ENCODE peak calls at places on chromosomes 7 and 10, in nine cellular contexts. One of them, this sample, is unnamed. For H3K27me3, the result is how much of the 10 kb centered on the place peaks cover.

GRCh38 chr10:119104653-119105024 is 726 bp downstream of the DENND10 start:
- DNase-seq in brain microvascular endothelial cell: no peak
- DNase-seq in mammary epithelial cell: peak
- DNase-seq in heart left ventricle: no peak
- DNase-seq in GM12878: no peak
- DNase-seq in prostate gland: no peak
- DNase-seq in transverse colon: peak
- DNase-seq in colonic mucosa: peak
- DNase-seq in H9: peak
- DNase-seq in this sample: peak

GRCh38 chr10:58299580-58299979 is 30.6 kb downstream of the CISD1 start:
- DNase-seq in brain microvascular endothelial cell: peak
- DNase-seq in mammary epithelial cell: no peak
- DNase-seq in heart left ventricle: peak
- DNase-seq in GM12878: no peak
- DNase-seq in prostate gland: peak
- DNase-seq in transverse colon: peak
- DNase-seq in colonic mucosa: peak
- DNase-seq in H9: peak
- DNase-seq in this sample: peak

GRCh38 chr10:75350791-75351190 is 50.8 kb downstream of the ZNF503 start:
- DNase-seq in brain microvascular endothelial cell: peak
- DNase-seq in mammary epithelial cell: peak
- DNase-seq in heart left ventricle: no peak
- DNase-seq in GM12878: no peak
- DNase-seq in prostate gland: no peak
- DNase-seq in transverse colon: no peak
- DNase-seq in colonic mucosa: no peak
- DNase-seq in H9: no peak
- DNase-seq in this sample: no peak

GRCh38 chr7:18352339-18353255 is 143.0 kb upstream of the HDAC9 start:
- DNase-seq in brain microvascular endothelial cell: peak
- DNase-seq in mammary epithelial cell: peak
- DNase-seq in heart left ventricle: peak
- DNase-seq in GM12878: no peak
- DNase-seq in prostate gland: peak
- DNase-seq in transverse colon: peak
- DNase-seq in colonic mucosa: peak
- DNase-seq in H9: peak
- DNase-seq in this sample: peak

GRCh38 chr7:124276005-124276606 is 243.2 kb upstream of the TMEM229A start:
- DNase-seq in brain microvascular endothelial cell: peak
- DNase-seq in mammary epithelial cell: peak
- DNase-seq in heart left ventricle: no peak
- DNase-seq in GM12878: no peak
- DNase-seq in prostate gland: no peak
- DNase-seq in transverse colon: peak
- DNase-seq in colonic mucosa: peak
- DNase-seq in H9: peak
- DNase-seq in this sample: peak

GRCh38 chr10:42754155-42755027 is 28.2 kb upstream of the BMS1 start:
- DNase-seq in brain microvascular endothelial cell: no peak
- DNase-seq in mammary epithelial cell: no peak
- DNase-seq in heart left ventricle: peak
- DNase-seq in GM12878: no peak
- DNase-seq in prostate gland: peak
- DNase-seq in transverse colon: no peak
- DNase-seq in colonic mucosa: no peak
- DNase-seq in H9: peak
- DNase-seq in this sample: peak

GRCh38 chr7:22394739-22395138 is 37.8 kb upstream of the RAPGEF5 start:
- DNase-seq in brain microvascular endothelial cell: no peak
- DNase-seq in mammary epithelial cell: no peak
- DNase-seq in heart left ventricle: no peak
- DNase-seq in GM12878: no peak
- DNase-seq in prostate gland: no peak
- DNase-seq in transverse colon: no peak
- DNase-seq in colonic mucosa: no peak
- DNase-seq in H9: no peak
- DNase-seq in this sample: no peak

GRCh38 chr7:79506481-79506880 is 53.0 kb upstream of the MAGI2 start:
- DNase-seq in brain microvascular endothelial cell: peak
- DNase-seq in mammary epithelial cell: no peak
- DNase-seq in heart left ventricle: no peak
- DNase-seq in GM12878: no peak
- DNase-seq in prostate gland: no peak
- DNase-seq in transverse colon: no peak
- DNase-seq in colonic mucosa: no peak
- DNase-seq in H9: no peak
- DNase-seq in this sample: no peak

GRCh38 chr7:132337450-132338080 is 238.7 kb downstream of the PLXNA4 start:
- DNase-seq in brain microvascular endothelial cell: no peak
- DNase-seq in mammary epithelial cell: no peak
- DNase-seq in heart left ventricle: no peak
- DNase-seq in GM12878: no peak
- DNase-seq in prostate gland: no peak
- DNase-seq in transverse colon: no peak
- DNase-seq in colonic mucosa: peak
- DNase-seq in H9: no peak
- DNase-seq in this sample: no peak

GRCh38 chr7:33191326-33191725 is 62.0 kb downstream of the BBS9 start:
- DNase-seq in brain microvascular endothelial cell: no peak
- DNase-seq in mammary epithelial cell: peak
- DNase-seq in heart left ventricle: no peak
- DNase-seq in GM12878: no peak
- DNase-seq in prostate gland: no peak
- DNase-seq in transverse colon: no peak
- DNase-seq in colonic mucosa: no peak
- DNase-seq in H9: peak
- DNase-seq in this sample: no peak

GRCh38 chr10:107391901-107392300 is 227.4 kb upstream of the SORCS1 start:
- DNase-seq in brain microvascular endothelial cell: no peak
- DNase-seq in mammary epithelial cell: no peak
- DNase-seq in heart left ventricle: no peak
- DNase-seq in GM12878: peak
- DNase-seq in prostate gland: no peak
- DNase-seq in transverse colon: no peak
- DNase-seq in colonic mucosa: no peak
- DNase-seq in H9: no peak
- DNase-seq in this sample: no peak

GRCh38 chr10:59709472-59710125 is at the start of gene SLC16A9:
- DNase-seq in brain microvascular endothelial cell: peak
- DNase-seq in mammary epithelial cell: peak
- DNase-seq in heart left ventricle: peak
- DNase-seq in GM12878: peak
- DNase-seq in prostate gland: peak
- DNase-seq in transverse colon: peak
- DNase-seq in colonic mucosa: peak
- DNase-seq in H9: peak
- DNase-seq in this sample: peak

GRCh38 chr7:12211054-12212050 is at the start of gene TMEM106B:
- DNase-seq in brain microvascular endothelial cell: peak
- DNase-seq in mammary epithelial cell: peak
- DNase-seq in heart left ventricle: peak
- DNase-seq in GM12878: peak
- DNase-seq in prostate gland: peak
- DNase-seq in transverse colon: peak
- DNase-seq in colonic mucosa: peak
- DNase-seq in H9: peak
- DNase-seq in this sample: peak

GRCh38 chr7:118949031-118949430 is 724.5 kb downstream of the ANKRD7 start:
- DNase-seq in brain microvascular endothelial cell: peak
- DNase-seq in mammary epithelial cell: peak
- DNase-seq in heart left ventricle: no peak
- DNase-seq in GM12878: no peak
- DNase-seq in prostate gland: no peak
- DNase-seq in transverse colon: no peak
- DNase-seq in colonic mucosa: no peak
- DNase-seq in H9: no peak
- DNase-seq in this sample: no peak

GRCh38 chr7:136845899-136846465 is 22.5 kb upstream of the CHRM2 start:
- DNase-seq in brain microvascular endothelial cell: no peak
- DNase-seq in mammary epithelial cell: no peak
- DNase-seq in heart left ventricle: no peak
- DNase-seq in GM12878: no peak
- DNase-seq in prostate gland: no peak
- DNase-seq in transverse colon: no peak
- DNase-seq in colonic mucosa: no peak
- DNase-seq in H9: no peak
- DNase-seq in this sample: no peak

GRCh38 chr7:31948041-31948440 is 122.2 kb downstream of the PDE1C start:
- DNase-seq in brain microvascular endothelial cell: peak
- DNase-seq in mammary epithelial cell: peak
- DNase-seq in heart left ventricle: no peak
- DNase-seq in GM12878: no peak
- DNase-seq in prostate gland: no peak
- DNase-seq in transverse colon: no peak
- DNase-seq in colonic mucosa: no peak
- DNase-seq in H9: no peak
- DNase-seq in this sample: no peak

GRCh38 chr10:70935631-70936030 is 47.3 kb upstream of the PCBD1 start:
- DNase-seq in brain microvascular endothelial cell: no peak
- DNase-seq in mammary epithelial cell: no peak
- DNase-seq in heart left ventricle: no peak
- DNase-seq in GM12878: no peak
- DNase-seq in prostate gland: no peak
- DNase-seq in transverse colon: no peak
- DNase-seq in colonic mucosa: no peak
- DNase-seq in H9: no peak
- DNase-seq in this sample: peak

GRCh38 chr7:137944168-137944567 is 57.7 kb downstream of the CREB3L2 start:
- DNase-seq in brain microvascular endothelial cell: peak
- DNase-seq in mammary epithelial cell: no peak
- DNase-seq in heart left ventricle: no peak
- DNase-seq in GM12878: no peak
- DNase-seq in prostate gland: peak
- DNase-seq in transverse colon: no peak
- DNase-seq in colonic mucosa: no peak
- DNase-seq in H9: no peak
- DNase-seq in this sample: no peak

DNA sequence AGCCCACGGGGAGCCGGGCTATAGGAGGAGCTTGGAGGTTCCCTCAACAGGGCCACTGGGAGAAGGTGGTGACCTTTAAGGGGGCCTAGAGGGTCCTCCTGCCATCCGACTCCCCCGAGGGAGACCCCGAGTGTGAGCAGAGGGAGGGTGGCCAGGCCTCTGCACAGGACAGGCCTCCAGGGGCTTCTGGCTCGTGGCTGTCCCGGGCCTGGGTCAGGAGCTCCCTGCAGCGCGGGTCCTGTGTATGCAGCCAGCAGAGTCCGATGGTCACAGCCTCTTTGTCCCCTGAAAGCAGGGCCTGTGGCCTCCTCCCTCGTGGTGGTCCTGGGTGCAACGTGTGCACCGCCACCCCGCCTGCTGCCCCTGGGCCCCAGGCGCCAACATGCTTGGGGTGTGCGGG is 26.9 kb downstream of the UNCX start:
- DNase-seq in brain microvascular endothelial cell: no peak
- DNase-seq in mammary epithelial cell: no peak
- DNase-seq in heart left ventricle: no peak
- DNase-seq in GM12878: no peak
- DNase-seq in prostate gland: no peak
- DNase-seq in transverse colon: no peak
- DNase-seq in colonic mucosa: no peak
- DNase-seq in H9: no peak
- DNase-seq in this sample: no peak
- H3K27me3 ChIP-seq in brain microvascular endothelial cell: under half
- H3K27me3 ChIP-seq in mammary epithelial cell: under half
- H3K27me3 ChIP-seq in heart left ventricle: under half
- H3K27me3 ChIP-seq in GM12878: under half
- H3K27me3 ChIP-seq in prostate gland: under half
- H3K27me3 ChIP-seq in transverse colon: half or more
- H3K27me3 ChIP-seq in colonic mucosa: under half
- H3K27me3 ChIP-seq in H9: under half
- H3K27me3 ChIP-seq in this sample: under half

GRCh38 chr10:50224330-50224952 is 26.9 kb downstream of the ASAH2 start:
- DNase-seq in brain microvascular endothelial cell: peak
- DNase-seq in mammary epithelial cell: peak
- DNase-seq in heart left ventricle: peak
- DNase-seq in GM12878: peak
- DNase-seq in prostate gland: peak
- DNase-seq in transverse colon: peak
- DNase-seq in colonic mucosa: peak
- DNase-seq in H9: peak
- DNase-seq in this sample: peak
- TF ChIP-seq CTCF in brain microvascular endothelial cell: peak
- TF ChIP-seq CTCF in mammary epithelial cell: peak
- TF ChIP-seq CTCF in heart left ventricle: peak
- TF ChIP-seq CTCF in GM12878: peak
- TF ChIP-seq CTCF in prostate gland: peak
- TF ChIP-seq CTCF in transverse colon: peak
- TF ChIP-seq CTCF in colonic mucosa: peak
- TF ChIP-seq CTCF in H9: peak
- TF ChIP-seq CTCF in this sample: peak

DNA sequence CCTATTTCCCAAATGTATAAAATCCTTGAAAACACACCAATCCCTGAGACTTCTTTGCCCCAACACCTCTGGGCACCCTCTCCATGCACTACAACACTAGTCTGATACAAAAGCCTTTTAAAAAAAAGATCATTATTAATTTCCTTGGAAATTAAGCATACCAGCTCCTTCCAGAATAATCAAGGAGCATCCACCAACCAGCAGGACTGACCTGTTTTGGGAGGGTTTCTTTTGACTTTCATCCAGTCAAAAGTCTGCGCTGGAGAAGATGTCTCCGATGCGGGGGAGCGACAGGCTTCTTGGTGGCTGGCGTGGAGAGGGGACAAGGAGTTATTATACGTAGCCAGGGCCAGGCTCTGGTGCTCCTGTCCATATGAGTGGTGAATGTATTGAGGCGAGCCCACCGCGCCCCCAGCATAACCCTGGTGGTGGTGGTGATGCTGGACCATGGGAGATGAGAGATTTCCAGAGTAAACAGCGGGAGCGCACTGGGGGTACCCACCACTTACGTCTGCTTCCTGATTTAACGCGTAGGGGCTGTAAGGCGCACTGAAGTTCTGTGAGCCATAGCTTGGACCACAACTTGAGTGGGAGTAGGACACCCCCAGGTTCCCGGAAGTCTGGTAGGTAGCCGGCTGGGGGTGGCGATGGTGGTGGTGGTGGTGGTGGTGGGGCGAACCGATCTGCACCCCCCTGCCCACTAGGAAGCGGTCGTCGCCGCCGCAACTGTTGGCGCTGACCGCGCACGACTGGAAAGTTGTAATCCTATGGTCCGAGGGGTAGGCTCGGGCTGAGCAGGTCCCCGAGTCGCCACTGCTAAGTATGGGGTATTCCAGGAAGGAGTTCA is 527 bp downstream of the HOXA1 start:
- DNase-seq in brain microvascular endothelial cell: no peak
- DNase-seq in mammary epithelial cell: peak
- DNase-seq in heart left ventricle: no peak
- DNase-seq in GM12878: no peak
- DNase-seq in prostate gland: no peak
- DNase-seq in transverse colon: no peak
- DNase-seq in colonic mucosa: no peak
- DNase-seq in H9: no peak
- DNase-seq in this sample: no peak
- H3K27me3 ChIP-seq in brain microvascular endothelial cell: half or more
- H3K27me3 ChIP-seq in mammary epithelial cell: under half
- H3K27me3 ChIP-seq in heart left ventricle: half or more
- H3K27me3 ChIP-seq in GM12878: under half
- H3K27me3 ChIP-seq in prostate gland: under half
- H3K27me3 ChIP-seq in transverse colon: under half
- H3K27me3 ChIP-seq in colonic mucosa: under half
- H3K27me3 ChIP-seq in H9: half or more
- H3K27me3 ChIP-seq in this sample: half or more

GRCh38 chr10:121696854-121697253 is 98.6 kb upstream of the FGFR2 start:
- DNase-seq in brain microvascular endothelial cell: no peak
- DNase-seq in mammary epithelial cell: no peak
- DNase-seq in heart left ventricle: no peak
- DNase-seq in GM12878: no peak
- DNase-seq in prostate gland: no peak
- DNase-seq in transverse colon: peak
- DNase-seq in colonic mucosa: peak
- DNase-seq in H9: peak
- DNase-seq in this sample: peak
- TF ChIP-seq CTCF in brain microvascular endothelial cell: peak
- TF ChIP-seq CTCF in mammary epithelial cell: peak
- TF ChIP-seq CTCF in heart left ventricle: peak
- TF ChIP-seq CTCF in GM12878: peak
- TF ChIP-seq CTCF in prostate gland: peak
- TF ChIP-seq CTCF in transverse colon: no peak
- TF ChIP-seq CTCF in colonic mucosa: peak
- TF ChIP-seq CTCF in H9: peak
- TF ChIP-seq CTCF in this sample: peak